ENCODE peak calls at places on chromosome 15, in seven cellular contexts. S is fibroblast of lung; T is 8988T; B is activated naive CD8-positive, alpha-beta T cell treated with anti-CD3 and anti-CD28 coated beads, Interleukin-2, amount 10 ng/mL, durations not matched to agents 7 days and 5 days; J is bronchial epithelial cell; F is HT-29; E is transverse colon. Q is an unnamed sample.

GRCh38 chr15:64009798-64010241 is 36.5 kb downstream of the DAPK2 start:
- DNase-seq in F (no peak), T (no peak), J (peak), S (peak), B (no peak), E (no peak), Q (no peak)

GRCh38 chr15:92839696-92840095 is 60.4 kb upstream of the CHD2 start:
- DNase-seq in T (no peak), J (no peak), F (no peak), E (peak), S (no peak), B (no peak), Q (no peak)

GRCh38 chr15:78308422-78309021 is 9.1 kb upstream of the SKIC8 start:
- DNase-seq in E (peak), F (peak), J (peak), B (peak), S (peak), T (peak), Q (peak)

GRCh38 chr15:91857772-91858171 is 4.3 kb downstream of the SLCO3A1 start:
- DNase-seq in E (no peak), T (no peak), F (no peak), S (no peak), J (no peak), B (no peak), Q (no peak)

GRCh38 chr15:76795217-76795616 is 109.9 kb downstream of the SCAPER start:
- DNase-seq in S (no peak), F (no peak), T (no peak), J (no peak), B (no peak), E (no peak), Q (no peak)

GRCh38 chr15:62935300-62936081 is 107.1 kb upstream of the TPM1 start:
- DNase-seq in F (no peak), S (no peak), B (no peak), E (no peak), T (no peak), J (no peak), Q (peak)

GRCh38 chr15:25180606-25181289 is 226.0 kb downstream of the SNRPN start:
- DNase-seq in T (no peak), E (peak), S (no peak), J (no peak), B (peak), F (no peak), Q (no peak)

GRCh38 chr15:56337084-56337725 is 28.0 kb upstream of the TEX9 start:
- DNase-seq in F (no peak), E (no peak), S (no peak), J (no peak), T (no peak), B (no peak), Q (no peak)

GRCh38 chr15:38069506-38069905 is 135.1 kb downstream of the TMCO5A start:
- DNase-seq in B (no peak), T (no peak), E (peak), F (peak), S (peak), J (peak), Q (peak)

GRCh38 chr15:38211249-38211648 is 41.4 kb upstream of the SPRED1 start:
- DNase-seq in E (no peak), J (no peak), F (no peak), S (no peak), B (no peak), T (no peak), Q (no peak)